ENCODE peak calls at places on chromosomes 7 and 10, in four cellular contexts. L, D, Q and B are unnamed samples.

GRCh38 chr10:119670717-119671116 is 19.5 kb downstream of the BAG3 start:
- DNase-seq in D (no peak), Q (no peak), L (no peak), B (no peak)

GRCh38 chr10:132138596-132138995 is 48.2 kb upstream of the DPYSL4 start:
- DNase-seq in L (no peak), Q (no peak), D (peak; percentile 30), B (no peak)

GRCh38 chr7:158395780-158396214 is 191.8 kb downstream of the PTPRN2 start:
- DNase-seq in D (peak; percentile 61), Q (no peak), L (no peak), B (no peak)

GRCh38 chr7:133742709-133743538 is 384.2 kb upstream of the LRGUK start:
- DNase-seq in D (no peak), Q (no peak), L (peak; percentile 49), B (no peak)

GRCh38 chr10:106506509-106507265 is 657.8 kb downstream of the SORCS1 start:
- DNase-seq in D (no peak), Q (no peak), L (no peak), B (no peak)

GRCh38 chr7:26328498-26329390 is 37.1 kb downstream of the SNX10 start:
- DNase-seq in D (no peak), Q (no peak), L (no peak), B (no peak)

GRCh38 chr7:47669178-47669878 is 87.4 kb upstream of the TNS3 start:
- DNase-seq in Q (no peak), D (no peak), L (peak; percentile 63), B (no peak)

GRCh38 chr7:105245398-105246099 is 143.2 kb downstream of the SRPK2 start:
- DNase-seq in L (peak; percentile 77), Q (no peak), D (no peak), B (no peak)

GRCh38 chr7:13848576-13849527 is 140.6 kb downstream of the ETV1 start:
- DNase-seq in D (no peak), Q (no peak), L (no peak), B (no peak)

GRCh38 chr7:24913791-24914464 is 66.0 kb downstream of the OSBPL3 start:
- DNase-seq in D (no peak), Q (no peak), L (no peak), B (no peak)

GRCh38 chr7:945556-946255 is 8.8 kb downstream of the ADAP1 start:
- DNase-seq in Q (peak; percentile 86), L (peak; percentile 88), D (peak; percentile 98), B (no peak)

GRCh38 chr7:890868-891267 is 14.5 kb downstream of the GET4 start:
- DNase-seq in L (no peak), Q (no peak), D (no peak), B (no peak)

GRCh38 chr7:132656846-132657776 is 80.8 kb upstream of the PLXNA4 start:
- DNase-seq in D (no peak), Q (peak; percentile 10), L (no peak), B (peak; percentile 38)

GRCh38 chr10:24467094-24467493 is 256.6 kb downstream of the ARHGAP21 start:
- DNase-seq in L (no peak), D (no peak), Q (no peak), B (no peak)

GRCh38 chr10:34809796-34810195 is 5.3 kb downstream of the PARD3 start:
- DNase-seq in Q (no peak), L (no peak), D (no peak), B (no peak)

GRCh38 chr7:143416565-143417149 is 8.0 kb upstream of the EPHA1 start:
- DNase-seq in D (no peak), L (peak; percentile 59), Q (peak; percentile 48), B (no peak)

GRCh38 chr7:18345641-18346234 is 149.8 kb upstream of the HDAC9 start:
- DNase-seq in D (no peak), Q (peak; percentile 46), L (peak; percentile 86), B (peak; percentile 21)

GRCh38 chr10:12394236-12395033 is 45.1 kb downstream of the CAMK1D start:
- DNase-seq in D (no peak), Q (no peak), L (no peak), B (no peak)

GRCh38 chr7:22824760-22825159 is 2.1 kb upstream of the TOMM7 start:
- DNase-seq in Q (no peak), L (no peak), D (no peak), B (no peak)

GRCh38 chr10:117694251-117694650 is 151.7 kb downstream of the EMX2 start:
- DNase-seq in L (no peak), D (no peak), Q (no peak), B (no peak)

GRCh38 chr7:130142654-130143333 is 62.4 kb downstream of the TMEM209 start:
- DNase-seq in L (peak; percentile 67), D (no peak), Q (no peak), B (no peak)

GRCh38 chr7:101941481-101942383 is 124.3 kb downstream of the CUX1 start:
- DNase-seq in D (peak; percentile 14), L (no peak), Q (peak; percentile 74), B (no peak)

GRCh38 chr7:110541962-110542361 is 549.0 kb upstream of the LRRN3 start:
- DNase-seq in Q (no peak), L (no peak), D (no peak), B (no peak)

GRCh38 chr7:55457801-55458200 is 92.7 kb downstream of the LANCL2 start:
- DNase-seq in Q (no peak), D (no peak), L (no peak), B (no peak)

GRCh38 chr7:132430863-132431822 is 145.1 kb downstream of the PLXNA4 start:
- DNase-seq in D (peak; percentile 71), Q (no peak), L (peak; percentile 43), B (no peak)

GRCh38 chr10:5665380-5666323 is 743 bp downstream of the ASB13 start:
- DNase-seq in D (no peak), Q (no peak), L (no peak), B (no peak)

GRCh38 chr10:126186746-126187145 is 201.5 kb downstream of the ADAM12 start:
- DNase-seq in D (no peak), Q (no peak), L (no peak), B (no peak)

GRCh38 chr7:113143486-113144257 is 25.3 kb upstream of the SMIM30 start:
- DNase-seq in D (no peak), Q (no peak), L (no peak), B (no peak)

GRCh38 chr7:151179946-151180345 is 7.1 kb downstream of the ASB10 start:
- DNase-seq in Q (no peak), L (no peak), D (no peak), B (no peak)

GRCh38 chr10:96023168-96023567 is 20.2 kb upstream of the CCNJ start:
- DNase-seq in L (no peak), D (no peak), Q (no peak), B (no peak)

GRCh38 chr7:14911077-14911476 is 8.5 kb upstream of the DGKB start:
- DNase-seq in D (no peak), L (no peak), Q (no peak), B (no peak)

GRCh38 chr7:43646603-43647313 is 63.9 kb downstream of the STK17A start:
- DNase-seq in L (no peak), D (no peak), Q (no peak), B (no peak)

GRCh38 chr10:12615296-12616220 is 266.2 kb downstream of the CAMK1D start:
- DNase-seq in D (no peak), L (no peak), Q (no peak), B (no peak)

GRCh38 chr10:79904671-79905321 is 44.1 kb downstream of the SFTPD start:
- DNase-seq in D (peak; percentile 69), Q (peak; percentile 27), L (peak; percentile 89), B (no peak)